ENCODE peak calls at places on chromosomes 7 and 10, in five cellular contexts. U is suprapubic skin, T is colonic mucosa, H is AG04449, F is heart left ventricle. M is an unnamed sample.

GRCh38 chr7:56105508-56105907 is 768 bp downstream of the CHCHD2 start:
- DNase-seq in F (no peak), H (peak), U (no peak), T (peak), M (peak)

GRCh38 chr7:57399251-57399940 is 50.6 kb upstream of the ZNF716 start:
- DNase-seq in T (no peak), H (no peak), F (no peak), U (no peak), M (no peak)

GRCh38 chr7:47778153-47778661 is 170.1 kb downstream of the PKD1L1 start:
- DNase-seq in U (no peak), H (no peak), T (no peak), F (no peak), M (no peak)

GRCh38 chr10:29962451-29962850 is 96.9 kb downstream of the JCAD start:
- DNase-seq in F (no peak), T (no peak), H (no peak), U (no peak), M (no peak)

GRCh38 chr7:78850093-78850740 is 603.2 kb downstream of the MAGI2 start:
- DNase-seq in U (no peak), H (no peak), F (no peak), T (no peak), M (no peak)

GRCh38 chr10:69051303-69051702 is 36.6 kb upstream of the SRGN start:
- DNase-seq in T (no peak), H (no peak), F (peak), U (no peak), M (no peak)

GRCh38 chr7:114851406-114852025 is 70.4 kb upstream of the MDFIC start:
- DNase-seq in T (no peak), H (no peak), U (no peak), F (no peak), M (no peak)

GRCh38 chr7:26090927-26091519 is 61.0 kb upstream of the NFE2L3 start:
- DNase-seq in T (no peak), U (no peak), H (peak), F (no peak), M (peak)

GRCh38 chr10:120978589-120979252 is 127.6 kb downstream of the WDR11 start:
- DNase-seq in F (no peak), T (peak), U (no peak), H (no peak), M (no peak)

GRCh38 chr7:30869794-30870491 is 41.7 kb upstream of the AQP1 start:
- DNase-seq in F (peak), T (no peak), H (no peak), U (no peak), M (no peak)

DNA sequence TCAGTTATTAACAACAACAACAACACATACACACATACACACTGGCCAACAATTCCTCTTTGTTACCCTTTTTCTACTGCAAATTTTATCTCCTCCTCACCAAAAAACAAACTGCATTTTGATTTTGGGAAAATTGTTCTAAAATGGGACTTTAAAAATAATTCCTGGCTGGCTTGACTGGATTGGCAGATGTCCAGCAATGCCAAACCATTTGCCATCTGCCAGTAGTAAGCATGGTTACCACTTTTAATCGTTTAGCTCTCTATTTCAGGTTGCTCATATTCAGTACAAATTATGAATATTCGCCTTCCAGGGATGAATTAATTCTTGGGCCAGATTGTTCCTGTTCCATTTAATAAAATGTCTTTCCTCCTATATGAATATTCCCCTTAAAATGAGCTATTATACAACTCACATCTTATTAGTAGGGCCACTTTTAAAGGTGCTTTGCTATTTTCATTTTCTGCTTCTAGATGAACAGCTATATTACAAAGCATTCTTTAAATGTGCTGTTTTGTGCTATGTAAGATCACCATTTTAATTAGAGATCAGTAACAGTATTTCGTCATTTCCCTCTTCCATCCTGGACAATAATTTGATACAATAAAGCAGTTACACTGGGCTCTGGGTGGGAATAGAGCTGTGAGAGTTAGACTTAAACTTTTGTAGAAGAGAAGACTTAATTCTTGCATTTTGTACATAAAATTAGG is 35.6 kb downstream of the SMNDC1 start:
- DNase-seq in H (no peak), F (no peak), U (no peak), T (no peak), M (no peak)
- H3K4me3 ChIP-seq in H (no peak), F (peak), U (peak), T (no peak), M (peak)

GRCh38 chr7:113831509-113831908 is 87.3 kb downstream of the PPP1R3A start:
- DNase-seq in F (no peak), U (no peak), T (no peak), H (peak), M (no peak)

GRCh38 chr7:113824117-113824823 is 94.5 kb downstream of the PPP1R3A start:
- DNase-seq in H (no peak), U (no peak), F (no peak), T (no peak), M (no peak)

GRCh38 chr7:113825832-113826231 is 93.0 kb downstream of the PPP1R3A start:
- DNase-seq in H (no peak), F (no peak), T (no peak), U (no peak), M (no peak)

GRCh38 chr7:113828581-113828980 is 90.2 kb downstream of the PPP1R3A start:
- DNase-seq in U (no peak), H (no peak), F (no peak), T (no peak), M (no peak)
- H3K4me3 ChIP-seq in U (no peak), H (no peak), F (no peak), T (no peak), M (no peak)

GRCh38 chr7:121337398-121337797 is 8.6 kb downstream of the WNT16 start:
- DNase-seq in F (no peak), T (no peak), H (no peak), U (no peak), M (no peak)

GRCh38 chr7:121334376-121334775 is 5.6 kb downstream of the WNT16 start:
- DNase-seq in U (no peak), T (no peak), H (no peak), F (no peak), M (no peak)

GRCh38 chr7:121339082-121339481 is 10.3 kb downstream of the WNT16 start:
- DNase-seq in T (no peak), H (no peak), U (no peak), F (no peak), M (no peak)

GRCh38 chr7:121334875-121335648 is 6.3 kb downstream of the WNT16 start:
- DNase-seq in T (no peak), F (no peak), H (no peak), U (no peak), M (no peak)

GRCh38 chr7:121336579-121336978 is 7.8 kb downstream of the WNT16 start:
- DNase-seq in T (no peak), F (no peak), H (no peak), U (no peak), M (no peak)
- H3K4me3 ChIP-seq in T (no peak), F (no peak), H (no peak), U (no peak), M (no peak)

GRCh38 chr7:154375956-154376355 is 323.8 kb downstream of the DPP6 start:
- DNase-seq in T (no peak), F (no peak), U (no peak), H (no peak), M (no peak)
- H3K4me3 ChIP-seq in T (no peak), F (no peak), U (no peak), H (no peak), M (no peak)

GRCh38 chr7:2510130-2510776 is 9.3 kb upstream of the LFNG start:
- DNase-seq in U (no peak), H (no peak), F (no peak), T (no peak), M (no peak)
- H3K4me3 ChIP-seq in U (no peak), H (no peak), F (no peak), T (no peak), M (no peak)

GRCh38 chr7:134787064-134787463 is 7.6 kb downstream of the CALD1 start:
- DNase-seq in U (no peak), H (no peak), T (no peak), F (no peak), M (no peak)
- H3K4me3 ChIP-seq in U (no peak), H (no peak), T (no peak), F (peak), M (no peak)

DNA sequence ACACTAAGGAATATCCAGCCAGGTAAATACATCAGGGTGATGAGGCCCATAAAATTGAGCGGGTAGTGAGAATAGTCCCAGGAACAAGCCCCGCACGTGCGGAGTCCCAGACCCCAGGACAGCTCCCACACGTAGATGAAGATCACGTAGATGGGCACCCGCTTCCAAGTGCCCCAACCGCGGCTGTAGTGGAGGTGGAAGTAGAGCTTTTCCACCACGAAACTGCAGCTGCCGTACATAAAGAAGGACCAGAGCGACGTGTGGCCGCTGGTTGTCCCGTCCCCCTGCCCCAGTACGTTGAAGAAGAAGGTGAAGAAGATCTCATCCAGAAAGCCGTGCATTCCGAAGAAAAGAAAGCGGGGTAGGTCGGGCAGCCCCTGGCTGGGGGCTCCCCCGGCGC is 948 bp downstream of the TMEM229A start:
- DNase-seq in U (no peak), H (no peak), T (no peak), F (no peak), M (no peak)
- H3K4me3 ChIP-seq in U (peak), H (no peak), T (peak), F (peak), M (peak)